ENCODE peak calls at places on chromosome 2, in eight cellular contexts. One of them, this sample, is unnamed.

GRCh38 chr2:95334916-95335641 is 37.9 kb downstream of the KCNIP3 start:
- DNase-seq in stimulated activated CD8-positive, alpha-beta memory T cell treated with anti-CD3 and anti-CD28 coated beads, Interleukin-7, amount 100 ng/mL, for 4 hours: no peak
- DNase-seq in left ventricle myocardium inferior: no peak
- DNase-seq in A549: no peak
- DNase-seq in GM10248: no peak
- DNase-seq in EL: peak
- DNase-seq in fibroblast of the aortic adventitia: peak
- DNase-seq in activated T-helper 1 cell treated with Interleukin-2 at 50 U/mL for 16 hours: no peak
- DNase-seq in this sample: no peak

GRCh38 chr2:230873670-230874401 is 9.1 kb downstream of the ITM2C start:
- DNase-seq in left ventricle myocardium inferior: no peak
- DNase-seq in activated T-helper 1 cell treated with Interleukin-2 at 50 U/mL for 16 hours: no peak
- DNase-seq in stimulated activated CD8-positive, alpha-beta memory T cell treated with anti-CD3 and anti-CD28 coated beads, Interleukin-7, amount 100 ng/mL, for 4 hours: no peak
- DNase-seq in fibroblast of the aortic adventitia: no peak
- DNase-seq in GM10248: peak
- DNase-seq in A549: no peak
- DNase-seq in EL: no peak
- DNase-seq in this sample: no peak

GRCh38 chr2:130755234-130756040 is at the start of gene AMER3:
- DNase-seq in stimulated activated CD8-positive, alpha-beta memory T cell treated with anti-CD3 and anti-CD28 coated beads, Interleukin-7, amount 100 ng/mL, for 4 hours: no peak
- DNase-seq in A549: no peak
- DNase-seq in EL: no peak
- DNase-seq in activated T-helper 1 cell treated with Interleukin-2 at 50 U/mL for 16 hours: no peak
- DNase-seq in fibroblast of the aortic adventitia: no peak
- DNase-seq in GM10248: no peak
- DNase-seq in left ventricle myocardium inferior: no peak
- DNase-seq in this sample: no peak

GRCh38 chr2:158498749-158499136 is 42.0 kb downstream of the PKP4 start:
- DNase-seq in GM10248: no peak
- DNase-seq in activated T-helper 1 cell treated with Interleukin-2 at 50 U/mL for 16 hours: no peak
- DNase-seq in left ventricle myocardium inferior: no peak
- DNase-seq in A549: no peak
- DNase-seq in fibroblast of the aortic adventitia: no peak
- DNase-seq in EL: no peak
- DNase-seq in stimulated activated CD8-positive, alpha-beta memory T cell treated with anti-CD3 and anti-CD28 coated beads, Interleukin-7, amount 100 ng/mL, for 4 hours: no peak
- DNase-seq in this sample: no peak

GRCh38 chr2:28282248-28282647 is 110.4 kb upstream of the FOSL2 start:
- DNase-seq in activated T-helper 1 cell treated with Interleukin-2 at 50 U/mL for 16 hours: no peak
- DNase-seq in left ventricle myocardium inferior: no peak
- DNase-seq in GM10248: no peak
- DNase-seq in stimulated activated CD8-positive, alpha-beta memory T cell treated with anti-CD3 and anti-CD28 coated beads, Interleukin-7, amount 100 ng/mL, for 4 hours: no peak
- DNase-seq in fibroblast of the aortic adventitia: no peak
- DNase-seq in EL: no peak
- DNase-seq in A549: no peak
- DNase-seq in this sample: no peak

GRCh38 chr2:203886579-203887230 is 19.1 kb downstream of the CTLA4 start:
- DNase-seq in EL: no peak
- DNase-seq in stimulated activated CD8-positive, alpha-beta memory T cell treated with anti-CD3 and anti-CD28 coated beads, Interleukin-7, amount 100 ng/mL, for 4 hours: no peak
- DNase-seq in left ventricle myocardium inferior: no peak
- DNase-seq in A549: no peak
- DNase-seq in GM10248: no peak
- DNase-seq in activated T-helper 1 cell treated with Interleukin-2 at 50 U/mL for 16 hours: no peak
- DNase-seq in fibroblast of the aortic adventitia: no peak
- DNase-seq in this sample: no peak

GRCh38 chr2:94759211-94759610 is 112.0 kb upstream of the TEKT4 start:
- DNase-seq in left ventricle myocardium inferior: no peak
- DNase-seq in A549: no peak
- DNase-seq in EL: peak
- DNase-seq in stimulated activated CD8-positive, alpha-beta memory T cell treated with anti-CD3 and anti-CD28 coated beads, Interleukin-7, amount 100 ng/mL, for 4 hours: no peak
- DNase-seq in activated T-helper 1 cell treated with Interleukin-2 at 50 U/mL for 16 hours: no peak
- DNase-seq in GM10248: no peak
- DNase-seq in fibroblast of the aortic adventitia: no peak
- DNase-seq in this sample: no peak

GRCh38 chr2:196182439-196183171 is 11.2 kb upstream of the STK17B start:
- DNase-seq in fibroblast of the aortic adventitia: no peak
- DNase-seq in left ventricle myocardium inferior: no peak
- DNase-seq in stimulated activated CD8-positive, alpha-beta memory T cell treated with anti-CD3 and anti-CD28 coated beads, Interleukin-7, amount 100 ng/mL, for 4 hours: no peak
- DNase-seq in A549: no peak
- DNase-seq in GM10248: peak
- DNase-seq in EL: no peak
- DNase-seq in activated T-helper 1 cell treated with Interleukin-2 at 50 U/mL for 16 hours: no peak
- DNase-seq in this sample: no peak

GRCh38 chr2:88919087-88919738 is 227.7 kb downstream of the RPIA start:
- DNase-seq in EL: peak
- DNase-seq in fibroblast of the aortic adventitia: peak
- DNase-seq in activated T-helper 1 cell treated with Interleukin-2 at 50 U/mL for 16 hours: no peak
- DNase-seq in GM10248: no peak
- DNase-seq in left ventricle myocardium inferior: no peak
- DNase-seq in A549: peak
- DNase-seq in stimulated activated CD8-positive, alpha-beta memory T cell treated with anti-CD3 and anti-CD28 coated beads, Interleukin-7, amount 100 ng/mL, for 4 hours: no peak
- DNase-seq in this sample: no peak

GRCh38 chr2:74261204-74261864 is 62.9 kb downstream of the MTHFD2 start:
- DNase-seq in activated T-helper 1 cell treated with Interleukin-2 at 50 U/mL for 16 hours: no peak
- DNase-seq in GM10248: no peak
- DNase-seq in left ventricle myocardium inferior: peak
- DNase-seq in fibroblast of the aortic adventitia: peak
- DNase-seq in EL: peak
- DNase-seq in stimulated activated CD8-positive, alpha-beta memory T cell treated with anti-CD3 and anti-CD28 coated beads, Interleukin-7, amount 100 ng/mL, for 4 hours: no peak
- DNase-seq in A549: peak
- DNase-seq in this sample: peak

GRCh38 chr2:74530239-74531161 is 767 bp downstream of the HTRA2 start:
- DNase-seq in fibroblast of the aortic adventitia: peak
- DNase-seq in activated T-helper 1 cell treated with Interleukin-2 at 50 U/mL for 16 hours: no peak
- DNase-seq in stimulated activated CD8-positive, alpha-beta memory T cell treated with anti-CD3 and anti-CD28 coated beads, Interleukin-7, amount 100 ng/mL, for 4 hours: peak
- DNase-seq in EL: peak
- DNase-seq in GM10248: peak
- DNase-seq in A549: peak
- DNase-seq in left ventricle myocardium inferior: no peak
- DNase-seq in this sample: no peak

GRCh38 chr2:30257266-30258214 is 26.2 kb downstream of the LBH start:
- DNase-seq in stimulated activated CD8-positive, alpha-beta memory T cell treated with anti-CD3 and anti-CD28 coated beads, Interleukin-7, amount 100 ng/mL, for 4 hours: no peak
- DNase-seq in fibroblast of the aortic adventitia: no peak
- DNase-seq in EL: no peak
- DNase-seq in activated T-helper 1 cell treated with Interleukin-2 at 50 U/mL for 16 hours: no peak
- DNase-seq in left ventricle myocardium inferior: no peak
- DNase-seq in A549: no peak
- DNase-seq in GM10248: no peak
- DNase-seq in this sample: no peak

GRCh38 chr2:10335046-10335840 is 32.5 kb downstream of the HPCAL1 start:
- DNase-seq in activated T-helper 1 cell treated with Interleukin-2 at 50 U/mL for 16 hours: no peak
- DNase-seq in EL: no peak
- DNase-seq in fibroblast of the aortic adventitia: no peak
- DNase-seq in A549: no peak
- DNase-seq in stimulated activated CD8-positive, alpha-beta memory T cell treated with anti-CD3 and anti-CD28 coated beads, Interleukin-7, amount 100 ng/mL, for 4 hours: no peak
- DNase-seq in left ventricle myocardium inferior: no peak
- DNase-seq in GM10248: no peak
- DNase-seq in this sample: no peak

GRCh38 chr2:195818521-195818920 is 161.5 kb downstream of the SLC39A10 start:
- DNase-seq in EL: peak
- DNase-seq in GM10248: no peak
- DNase-seq in activated T-helper 1 cell treated with Interleukin-2 at 50 U/mL for 16 hours: no peak
- DNase-seq in fibroblast of the aortic adventitia: peak
- DNase-seq in A549: no peak
- DNase-seq in stimulated activated CD8-positive, alpha-beta memory T cell treated with anti-CD3 and anti-CD28 coated beads, Interleukin-7, amount 100 ng/mL, for 4 hours: no peak
- DNase-seq in left ventricle myocardium inferior: no peak
- DNase-seq in this sample: no peak

GRCh38 chr2:100291152-100291970 is 30.9 kb downstream of the LONRF2 start:
- DNase-seq in fibroblast of the aortic adventitia: peak
- DNase-seq in EL: peak
- DNase-seq in left ventricle myocardium inferior: no peak
- DNase-seq in stimulated activated CD8-positive, alpha-beta memory T cell treated with anti-CD3 and anti-CD28 coated beads, Interleukin-7, amount 100 ng/mL, for 4 hours: peak
- DNase-seq in activated T-helper 1 cell treated with Interleukin-2 at 50 U/mL for 16 hours: peak
- DNase-seq in A549: peak
- DNase-seq in GM10248: no peak
- DNase-seq in this sample: peak

GRCh38 chr2:121362776-121363175 is 77.8 kb upstream of the TFCP2L1 start:
- DNase-seq in A549: no peak
- DNase-seq in GM10248: no peak
- DNase-seq in fibroblast of the aortic adventitia: peak
- DNase-seq in left ventricle myocardium inferior: no peak
- DNase-seq in EL: no peak
- DNase-seq in activated T-helper 1 cell treated with Interleukin-2 at 50 U/mL for 16 hours: no peak
- DNase-seq in stimulated activated CD8-positive, alpha-beta memory T cell treated with anti-CD3 and anti-CD28 coated beads, Interleukin-7, amount 100 ng/mL, for 4 hours: no peak
- DNase-seq in this sample: no peak

GRCh38 chr2:16537347-16537746 is 128.3 kb downstream of the CYRIA start:
- DNase-seq in fibroblast of the aortic adventitia: no peak
- DNase-seq in left ventricle myocardium inferior: no peak
- DNase-seq in stimulated activated CD8-positive, alpha-beta memory T cell treated with anti-CD3 and anti-CD28 coated beads, Interleukin-7, amount 100 ng/mL, for 4 hours: no peak
- DNase-seq in GM10248: no peak
- DNase-seq in A549: no peak
- DNase-seq in activated T-helper 1 cell treated with Interleukin-2 at 50 U/mL for 16 hours: no peak
- DNase-seq in EL: no peak
- DNase-seq in this sample: no peak